ENCODE peak calls at places on chromosomes 13 and 19, in four cellular contexts. G, D, I and Y are unnamed samples. For H3K4me1, the result is how much of the 10 kb centered on the place peaks cover.

GRCh38 chr13:97108535-97108910 is 113.6 kb upstream of the MBNL2 start:
- DNase-seq in I (no peak), G (no peak), D (no peak), Y (no peak)

GRCh38 chr13:108322206-108322824 is 52.8 kb downstream of the TNFSF13B start:
- DNase-seq in I (no peak), D (no peak), G (no peak), Y (no peak)

GRCh38 chr13:41502676-41503075 is 45.3 kb downstream of the RGCC start:
- DNase-seq in G (peak), D (no peak), I (no peak), Y (no peak)

GRCh38 chr19:43634516-43634876 is 5.2 kb downstream of the CADM4 start:
- DNase-seq in D (no peak), I (no peak), G (no peak), Y (no peak)

GRCh38 chr13:39100996-39101751 is 62.9 kb downstream of the NHLRC3 start:
- DNase-seq in I (no peak), G (no peak), D (no peak), Y (no peak)

GRCh38 chr19:2841858-2842574 is 741 bp downstream of the ZNF555 start:
- DNase-seq in D (no peak), I (no peak), G (peak), Y (no peak)

GRCh38 chr13:109788372-109789195 is 2.2 kb upstream of the IRS2 start:
- DNase-seq in I (no peak), D (no peak), G (no peak), Y (no peak)

GRCh38 chr19:40344422-40344821 is 3.8 kb downstream of the C19orf47 start:
- DNase-seq in G (no peak), D (no peak), I (no peak), Y (no peak)

GRCh38 chr13:90008707-90009149 is 1338.8 kb upstream of the MIR17HG start:
- DNase-seq in D (no peak), I (no peak), G (no peak), Y (no peak)

GRCh38 chr19:48977061-48977460 is 12.0 kb downstream of the FTL start:
- DNase-seq in D (no peak), I (no peak), G (no peak), Y (no peak)

GRCh38 chr13:33169273-33169980 is 116.1 kb downstream of the STARD13 start:
- DNase-seq in G (no peak), D (no peak), I (no peak), Y (no peak)

GRCh38 chr13:72535076-72535475 is 192.4 kb downstream of the MZT1 start:
- DNase-seq in I (no peak), D (no peak), G (no peak), Y (no peak)

GRCh38 chr19:43534811-43535761 is 2.1 kb downstream of the ZNF575 start:
- DNase-seq in G (peak), D (peak), I (peak), Y (peak)

GRCh38 chr13:33154911-33155310 is 130.6 kb downstream of the STARD13 start:
- DNase-seq in I (no peak), G (no peak), D (no peak), Y (no peak)

DNA sequence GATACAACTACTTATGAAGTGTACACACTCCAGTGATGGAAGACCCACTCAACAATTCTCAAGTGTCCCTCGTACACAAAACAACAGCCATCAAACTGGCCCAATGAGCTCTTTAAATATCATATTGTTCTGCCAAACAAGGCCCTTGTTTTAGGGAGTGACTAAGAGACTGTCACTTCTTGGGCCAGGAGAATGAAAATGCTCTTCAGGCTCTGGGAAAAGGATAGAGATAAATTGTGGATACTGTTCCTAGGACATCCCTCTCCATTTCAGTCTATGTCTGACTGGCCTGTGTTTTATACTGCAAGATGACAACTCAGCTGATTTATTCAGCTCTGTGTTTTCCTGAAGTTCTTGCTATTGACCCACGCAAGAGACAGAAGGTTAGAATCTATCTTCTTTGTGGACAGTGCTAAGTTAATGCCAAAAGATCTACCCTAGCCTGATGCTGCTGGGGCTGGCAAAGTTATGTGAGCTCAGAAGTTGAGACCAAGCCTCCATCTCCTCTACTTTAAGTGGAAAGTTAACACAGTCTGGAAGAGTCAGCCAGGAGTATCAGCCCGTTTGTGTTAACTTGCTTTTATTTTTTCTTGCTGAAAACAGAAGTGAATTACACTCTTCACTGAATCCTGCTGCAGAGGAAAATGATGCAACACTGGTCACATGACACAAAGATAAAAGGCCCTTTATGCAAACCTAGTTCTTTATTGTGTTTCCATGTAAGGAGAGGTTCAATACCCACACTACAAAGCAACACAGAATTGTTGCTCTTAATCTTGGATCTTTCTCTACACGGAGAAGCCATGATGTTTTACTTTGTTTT is 14.6 kb downstream of the FRY start:
- DNase-seq in D (no peak), I (no peak), G (no peak), Y (peak)
- H3K27ac ChIP-seq in D (peak), I (no peak), G (peak), Y (peak)

GRCh38 chr19:53867225-53868090 is at the start of gene MYADM:
- DNase-seq in D (peak), G (peak), I (peak), Y (peak)
- TF ChIP-seq POLR2A in D (no peak), G (peak), I (peak), Y (peak)

GRCh38 chr19:1170938-1171754 is 2.9 kb downstream of the SBNO2 start:
- DNase-seq in D (no peak), G (no peak), I (no peak), Y (no peak)

GRCh38 chr19:1171755-1172352 is 2.2 kb downstream of the SBNO2 start:
- DNase-seq in D (peak), I (no peak), G (no peak), Y (peak)

GRCh38 chr19:1173160-1173844 is 766 bp downstream of the SBNO2 start:
- DNase-seq in I (no peak), G (no peak), D (no peak), Y (no peak)

GRCh38 chr19:1173845-1174809 is at the start of gene SBNO2:
- DNase-seq in D (peak), I (peak), G (peak), Y (peak)

GRCh38 chr19:1172353-1173159 is 1.5 kb downstream of the SBNO2 start:
- DNase-seq in I (peak), G (peak), D (peak), Y (peak)
- H3K4me1 ChIP-seq in I (under half), G (under half), D (half or more), Y (under half)

DNA sequence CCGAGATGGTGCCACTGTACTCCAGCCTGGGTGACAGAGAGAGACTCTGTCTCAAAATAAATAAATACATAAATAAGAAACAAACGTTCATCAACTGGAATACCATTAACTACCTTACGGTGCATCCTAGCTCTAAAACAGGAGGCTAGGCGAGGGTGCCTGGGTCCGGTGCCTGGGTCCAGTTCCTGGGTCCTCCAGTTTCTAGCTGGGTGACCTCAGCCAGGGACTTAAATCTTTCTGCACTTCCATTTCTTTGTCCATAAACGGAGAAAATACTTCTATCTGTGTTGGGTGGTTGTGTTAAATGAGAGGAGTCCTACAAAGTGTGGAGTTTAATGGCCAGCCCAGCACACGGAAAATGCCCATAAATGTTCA is 34.0 kb downstream of the RFX2 start:
- DNase-seq in I (no peak), G (no peak), D (no peak), Y (no peak)
- H3K27ac ChIP-seq in I (no peak), G (peak), D (no peak), Y (peak)

GRCh38 chr19:11374449-11375142 is at the start of gene SWSAP1:
- DNase-seq in G (peak), I (peak), D (peak), Y (peak)
- TF ChIP-seq POLR2A in G (peak), I (peak), D (no peak), Y (peak)

GRCh38 chr13:98979012-98979411 is 1.1 kb upstream of the DOCK9 start:
- DNase-seq in G (no peak), I (no peak), D (no peak), Y (no peak)
- H3K4me1 ChIP-seq in G (under half), I (under half), D (under half), Y (under half)

GRCh38 chr19:35346193-35347052 is 1.3 kb upstream of the FFAR1 start:
- DNase-seq in I (peak), G (peak), D (peak), Y (no peak)
- H3K27ac ChIP-seq in I (no peak), G (no peak), D (no peak), Y (no peak)

GRCh38 chr13:28138756-28139470 is 568 bp downstream of the PAN3 start:
- DNase-seq in D (peak), I (peak), G (peak), Y (peak)
- TF ChIP-seq POLR2A in D (no peak), I (peak), G (peak), Y (peak)